ENCODE peak calls at places on chromosome 4, in four cellular contexts. K is aorta; Y is CD8-positive, alpha-beta memory T cell; N is RPMI8226. H is an unnamed sample.

GRCh38 chr4:48016141-48017107 is at the start of the genes CNGA1 and NIPAL1:
- DNase-seq in K (peak), Y (peak), N (peak), H (peak)

GRCh38 chr4:151620066-151620465 is 140.7 kb downstream of the GATB start:
- DNase-seq in K (no peak), Y (no peak), N (no peak), H (no peak)

GRCh38 chr4:99437686-99438577 is 2.8 kb upstream of the ADH7 start:
- DNase-seq in K (no peak), Y (no peak), N (no peak), H (no peak)

GRCh38 chr4:36222702-36223101 is 21.6 kb downstream of the ARAP2 start:
- DNase-seq in K (no peak), Y (no peak), N (no peak), H (no peak)

GRCh38 chr4:99033956-99034355 is 38.4 kb downstream of the METAP1 start:
- DNase-seq in K (no peak), Y (no peak), N (no peak), H (no peak)

GRCh38 chr4:152459326-152459725 is 76.6 kb downstream of the FBXW7 start:
- DNase-seq in K (no peak), Y (no peak), N (no peak), H (no peak)

GRCh38 chr4:7109169-7109568 is 41.3 kb upstream of the GRPEL1 start:
- DNase-seq in K (peak), Y (no peak), N (no peak), H (no peak)

GRCh38 chr4:34679228-34679627 is 1565.1 kb downstream of the ARAP2 start:
- DNase-seq in K (no peak), Y (no peak), N (no peak), H (no peak)

GRCh38 chr4:61011051-61011450 is 189.1 kb upstream of the ADGRL3 start:
- DNase-seq in K (no peak), Y (no peak), N (no peak), H (no peak)

GRCh38 chr4:38523524-38524448 is 140.2 kb upstream of the KLF3 start:
- DNase-seq in K (no peak), Y (peak), N (peak), H (peak)

GRCh38 chr4:1500231-1500965 is 94.2 kb upstream of the NKX1-1 start:
- DNase-seq in K (no peak), Y (no peak), N (no peak), H (no peak)

GRCh38 chr4:4787421-4787820 is 72.0 kb upstream of the MSX1 start:
- DNase-seq in K (no peak), Y (no peak), N (no peak), H (no peak)

GRCh38 chr4:94516067-94516466 is 64.3 kb downstream of the PDLIM5 start:
- DNase-seq in K (no peak), Y (no peak), N (no peak), H (no peak)

GRCh38 chr4:178275671-178276360 is 833.6 kb upstream of the AGA start:
- DNase-seq in K (no peak), Y (no peak), N (no peak), H (peak)

GRCh38 chr4:39698424-39699009 is 581 bp downstream of the UBE2K start:
- DNase-seq in K (peak), Y (no peak), N (peak), H (peak)

GRCh38 chr4:159944477-159944876 is 841.6 kb downstream of the RAPGEF2 start:
- DNase-seq in K (no peak), Y (no peak), N (no peak), H (no peak)

GRCh38 chr4:126604273-126604867 is 1028.4 kb upstream of the INTU start:
- DNase-seq in K (no peak), Y (no peak), N (peak), H (peak)